ENCODE peak calls at places on chromosome 12, in six cellular contexts. R, S, L, E, U and T are unnamed samples.

GRCh38 chr12:13606290-13606689 is 375.1 kb downstream of the GRIN2B start:
- DNase-seq in E (no peak), R (no peak), U (no peak), S (no peak), L (no peak), T (no peak)

GRCh38 chr12:122840580-122841513 is 5.6 kb downstream of the HIP1R start:
- DNase-seq in E (no peak), L (no peak), U (no peak), S (no peak), R (peak; percentile 46), T (no peak)

GRCh38 chr12:127650626-127651025 is 616.3 kb upstream of the TMEM132C start:
- DNase-seq in E (no peak), U (no peak), L (no peak), R (no peak), S (no peak), T (no peak)

GRCh38 chr12:113664224-113664681 is 192.6 kb upstream of the LHX5 start:
- DNase-seq in R (no peak), E (no peak), U (no peak), S (peak; percentile 28), L (no peak), T (no peak)

GRCh38 chr12:11724888-11725310 is 75.4 kb downstream of the ETV6 start:
- DNase-seq in U (no peak), L (no peak), E (no peak), S (no peak), R (no peak), T (no peak)

GRCh38 chr12:63967781-63968180 is 123.3 kb downstream of the SRGAP1 start:
- DNase-seq in S (no peak), E (no peak), U (no peak), L (no peak), R (no peak), T (no peak)

GRCh38 chr12:15629108-15629507 is 160.1 kb downstream of the EPS8 start:
- DNase-seq in E (peak; percentile 94), R (no peak), U (peak; percentile 99), L (no peak), S (no peak), T (no peak)

GRCh38 chr12:41966916-41967315 is 177.8 kb downstream of the GXYLT1 start:
- DNase-seq in E (no peak), U (no peak), R (no peak), L (no peak), S (no peak), T (no peak)

GRCh38 chr12:61348871-61349270 is 911.3 kb upstream of the USP15 start:
- DNase-seq in S (no peak), L (no peak), E (no peak), R (no peak), U (no peak), T (no peak)

GRCh38 chr12:3604750-3605638 is 114.0 kb downstream of the PRMT8 start:
- DNase-seq in R (peak; percentile 79), E (no peak), L (peak; percentile 31), U (no peak), S (no peak), T (no peak)

GRCh38 chr12:121536058-121536928 is 44.5 kb downstream of the KDM2B start:
- DNase-seq in E (no peak), L (no peak), S (peak; percentile 82), R (peak; percentile 94), U (no peak), T (peak; percentile 44)

GRCh38 chr12:55706840-55707671 is 648 bp downstream of the ITGA7 start:
- DNase-seq in R (no peak), U (no peak), S (no peak), L (no peak), E (no peak), T (no peak)

GRCh38 chr12:113734503-113734902 is 231.6 kb downstream of the RBM19 start:
- DNase-seq in S (no peak), E (no peak), R (no peak), L (no peak), U (no peak), T (no peak)

GRCh38 chr12:54418441-54419087 is 502 bp downstream of the ITGA5 start:
- DNase-seq in S (peak; percentile 72), R (peak; percentile 55), L (no peak), U (no peak), E (no peak), T (no peak)

GRCh38 chr12:51240971-51241370 is 2.3 kb downstream of the DAZAP2 start:
- DNase-seq in S (no peak), E (no peak), L (no peak), U (no peak), R (no peak), T (peak; percentile 29)

GRCh38 chr12:132619301-132620112 is 931 bp downstream of the P2RX2 start:
- DNase-seq in R (peak; percentile 58), E (no peak), U (no peak), L (no peak), S (no peak), T (no peak)
- TF ChIP-seq JUND in R (no peak), E (no peak), U (no peak), L (no peak), S (no peak), T (no peak)

GRCh38 chr12:32397703-32398102 is 1.7 kb upstream of the FGD4 start:
- DNase-seq in S (no peak), U (no peak), E (no peak), R (no peak), L (no peak), T (no peak)
- TF ChIP-seq JUND in S (no peak), U (no peak), E (no peak), R (no peak), L (no peak), T (no peak)

GRCh38 chr12:109476807-109477184 is 304 bp downstream of the KCTD10 start:
- DNase-seq in R (no peak), E (no peak), L (no peak), U (no peak), S (no peak), T (no peak)

GRCh38 chr12:109477963-109478315 is 505 bp downstream of the UBE3B start:
- DNase-seq in U (no peak), S (no peak), R (no peak), L (no peak), E (no peak), T (no peak)

GRCh38 chr12:109477185-109477962 is at the start of the genes KCTD10 and UBE3B:
- DNase-seq in R (peak; percentile 94), L (no peak), E (peak; percentile 81), U (peak; percentile 72), S (peak; percentile 92), T (peak; percentile 93)

GRCh38 chr12:109475121-109475520 is 2.0 kb downstream of the KCTD10 start:
- DNase-seq in S (no peak), L (no peak), R (no peak), U (no peak), E (no peak), T (no peak)

DNA sequence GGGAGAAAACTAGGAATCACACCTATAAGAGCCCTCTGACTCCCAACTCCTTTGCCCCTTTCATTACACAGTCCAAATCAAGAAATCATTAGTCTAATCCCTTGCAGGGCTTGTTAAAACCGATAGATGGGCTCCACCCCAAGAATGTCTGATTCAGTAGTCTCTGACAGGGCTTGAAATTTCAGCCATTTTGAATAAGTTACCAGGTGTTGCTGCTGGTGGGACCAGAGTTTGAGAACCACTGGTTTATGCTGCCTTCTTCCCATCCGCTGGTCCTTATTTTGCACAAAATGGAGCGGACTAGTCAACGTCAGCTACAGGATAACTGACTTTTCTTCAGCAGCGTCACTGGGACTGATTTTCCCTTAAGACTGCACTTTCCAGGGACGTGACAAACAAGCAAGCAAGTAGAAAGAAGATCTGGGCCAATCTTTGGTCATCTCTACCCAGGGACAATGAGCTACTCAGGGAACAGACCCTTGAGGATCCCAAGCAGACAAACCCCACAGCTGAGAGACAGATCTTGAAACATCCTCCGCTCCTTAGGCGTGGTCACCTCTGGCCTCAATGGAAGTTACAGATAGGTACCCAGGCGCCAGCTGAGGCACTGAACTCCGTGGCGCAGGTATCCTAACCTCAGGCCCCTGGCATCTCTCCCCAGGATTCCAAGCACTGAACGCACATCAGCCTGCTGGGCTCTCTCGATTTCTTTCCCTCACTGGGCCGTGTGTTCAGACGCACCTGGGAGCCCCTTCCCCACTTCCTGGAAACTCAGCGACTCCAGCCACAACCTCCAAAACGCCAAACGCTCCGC is 900 bp downstream of the KCTD10 start:
- DNase-seq in S (no peak), L (no peak), U (no peak), E (no peak), R (peak; percentile 27), T (no peak)
- TF ChIP-seq JUND in S (no peak), L (no peak), U (no peak), E (no peak), R (no peak), T (no peak)

GRCh38 chr12:89493650-89494302 is 30.8 kb downstream of the GALNT4 start:
- DNase-seq in E (no peak), S (no peak), R (no peak), U (no peak), L (no peak), T (no peak)

GRCh38 chr12:89497467-89497866 is 27.1 kb downstream of the GALNT4 start:
- DNase-seq in R (no peak), E (no peak), U (no peak), L (no peak), S (no peak), T (no peak)

GRCh38 chr12:89494411-89495231 is 30.0 kb downstream of the GALNT4 start:
- DNase-seq in U (no peak), R (no peak), S (peak; percentile 12), L (no peak), E (no peak), T (no peak)

GRCh38 chr12:89499857-89500256 is 24.7 kb downstream of the GALNT4 start:
- DNase-seq in E (no peak), L (no peak), U (no peak), S (no peak), R (no peak), T (no peak)

DNA sequence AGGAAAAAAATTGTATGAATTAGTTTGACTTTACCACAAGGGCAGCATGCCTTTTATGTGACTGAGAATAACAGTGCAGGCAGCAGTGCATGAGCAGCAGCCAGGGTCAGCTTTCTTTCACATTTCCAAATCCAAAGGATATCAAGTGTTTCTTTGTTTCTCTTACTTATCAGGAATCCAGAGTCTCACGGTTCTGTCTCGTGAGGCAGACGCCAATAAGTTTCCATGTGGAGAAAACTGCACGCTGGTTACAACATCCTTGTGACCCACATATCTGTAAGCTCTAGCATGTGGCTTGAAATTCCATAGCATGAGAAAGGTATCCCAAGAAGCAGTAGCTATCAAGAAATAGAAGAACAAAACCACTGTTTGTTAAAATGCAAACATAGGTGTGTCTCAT is 27.6 kb downstream of the GALNT4 start:
- DNase-seq in U (no peak), S (no peak), L (no peak), R (no peak), E (no peak), T (no peak)
- TF ChIP-seq JUND in U (no peak), S (no peak), L (no peak), R (no peak), E (no peak), T (no peak)

GRCh38 chr12:106773286-106773685 is 1.2 kb upstream of the RIC8B start:
- DNase-seq in L (no peak), S (no peak), U (no peak), R (peak; percentile 30), E (no peak), T (no peak)
- TF ChIP-seq JUND in L (no peak), S (no peak), U (no peak), R (no peak), E (no peak), T (no peak)

GRCh38 chr12:94098466-94098865 is 49.9 kb upstream of the PLXNC1 start:
- DNase-seq in S (no peak), R (no peak), L (no peak), E (no peak), U (no peak), T (no peak)
- TF ChIP-seq JUND in S (no peak), R (peak; percentile 35), L (no peak), E (no peak), U (no peak), T (no peak)